ENCODE peak calls at places on chromosomes 12 and 14, in ten cellular contexts. One of them, this sample, is unnamed.

GRCh38 chr14:61567838-61568571 is 127.3 kb upstream of the HIF1A start:
- DNase-seq in endothelial cell of umbilical vein: no peak
- DNase-seq in mesothelial cell of epicardium: no peak
- DNase-seq in esophagus muscularis mucosa: no peak
- DNase-seq in fibroblast of lung: no peak
- DNase-seq in AG09319: no peak
- DNase-seq in foreskin fibroblast: no peak
- DNase-seq in GM20000: no peak
- DNase-seq in astrocyte of the cerebellum: no peak
- DNase-seq in colonic mucosa: no peak
- DNase-seq in this sample: no peak

GRCh38 chr12:54222609-54223008 is 33.8 kb upstream of the SMUG1 start:
- DNase-seq in mesothelial cell of epicardium: no peak
- DNase-seq in GM20000: no peak
- DNase-seq in esophagus muscularis mucosa: no peak
- DNase-seq in endothelial cell of umbilical vein: no peak
- DNase-seq in foreskin fibroblast: peak
- DNase-seq in colonic mucosa: no peak
- DNase-seq in AG09319: peak
- DNase-seq in fibroblast of lung: peak
- DNase-seq in astrocyte of the cerebellum: peak
- DNase-seq in this sample: no peak

GRCh38 chr14:90332271-90332584 is 487 bp upstream of the NRDE2 start:
- DNase-seq in endothelial cell of umbilical vein: no peak
- DNase-seq in colonic mucosa: no peak
- DNase-seq in astrocyte of the cerebellum: no peak
- DNase-seq in fibroblast of lung: no peak
- DNase-seq in AG09319: no peak
- DNase-seq in GM20000: no peak
- DNase-seq in mesothelial cell of epicardium: no peak
- DNase-seq in foreskin fibroblast: no peak
- DNase-seq in esophagus muscularis mucosa: no peak
- DNase-seq in this sample: no peak

GRCh38 chr12:65824314-65824563 is at the start of gene HMGA2:
- DNase-seq in endothelial cell of umbilical vein: peak
- DNase-seq in colonic mucosa: peak
- DNase-seq in GM20000: no peak
- DNase-seq in AG09319: peak
- DNase-seq in fibroblast of lung: no peak
- DNase-seq in mesothelial cell of epicardium: peak
- DNase-seq in esophagus muscularis mucosa: no peak
- DNase-seq in foreskin fibroblast: peak
- DNase-seq in astrocyte of the cerebellum: no peak
- DNase-seq in this sample: no peak

GRCh38 chr12:90515199-90516175 is 439.5 kb downstream of the CCER1 start:
- DNase-seq in esophagus muscularis mucosa: no peak
- DNase-seq in endothelial cell of umbilical vein: peak
- DNase-seq in mesothelial cell of epicardium: no peak
- DNase-seq in AG09319: no peak
- DNase-seq in colonic mucosa: no peak
- DNase-seq in astrocyte of the cerebellum: no peak
- DNase-seq in foreskin fibroblast: peak
- DNase-seq in fibroblast of lung: peak
- DNase-seq in GM20000: peak
- DNase-seq in this sample: no peak

GRCh38 chr12:58819345-58819744 is 101.0 kb downstream of the LRIG3 start:
- DNase-seq in endothelial cell of umbilical vein: no peak
- DNase-seq in esophagus muscularis mucosa: no peak
- DNase-seq in GM20000: no peak
- DNase-seq in astrocyte of the cerebellum: no peak
- DNase-seq in fibroblast of lung: no peak
- DNase-seq in AG09319: no peak
- DNase-seq in colonic mucosa: no peak
- DNase-seq in mesothelial cell of epicardium: no peak
- DNase-seq in foreskin fibroblast: no peak
- DNase-seq in this sample: no peak

GRCh38 chr12:116361404-116362223 is 84.1 kb upstream of the MED13L start:
- DNase-seq in colonic mucosa: no peak
- DNase-seq in GM20000: peak
- DNase-seq in astrocyte of the cerebellum: no peak
- DNase-seq in esophagus muscularis mucosa: no peak
- DNase-seq in AG09319: no peak
- DNase-seq in endothelial cell of umbilical vein: no peak
- DNase-seq in foreskin fibroblast: no peak
- DNase-seq in mesothelial cell of epicardium: no peak
- DNase-seq in fibroblast of lung: no peak
- DNase-seq in this sample: no peak

GRCh38 chr14:39050389-39050788 is 52.6 kb downstream of the SEC23A start:
- DNase-seq in astrocyte of the cerebellum: peak
- DNase-seq in colonic mucosa: no peak
- DNase-seq in fibroblast of lung: peak
- DNase-seq in GM20000: peak
- DNase-seq in foreskin fibroblast: peak
- DNase-seq in AG09319: peak
- DNase-seq in endothelial cell of umbilical vein: peak
- DNase-seq in esophagus muscularis mucosa: no peak
- DNase-seq in mesothelial cell of epicardium: no peak
- DNase-seq in this sample: no peak

GRCh38 chr12:3034067-3034750 is 43.0 kb upstream of the TSPAN9 start:
- DNase-seq in endothelial cell of umbilical vein: peak
- DNase-seq in foreskin fibroblast: peak
- DNase-seq in GM20000: peak
- DNase-seq in AG09319: peak
- DNase-seq in astrocyte of the cerebellum: peak
- DNase-seq in esophagus muscularis mucosa: no peak
- DNase-seq in fibroblast of lung: peak
- DNase-seq in colonic mucosa: peak
- DNase-seq in mesothelial cell of epicardium: peak
- DNase-seq in this sample: no peak

GRCh38 chr12:114982760-114983159 is 298.8 kb upstream of the TBX3 start:
- DNase-seq in foreskin fibroblast: no peak
- DNase-seq in AG09319: no peak
- DNase-seq in astrocyte of the cerebellum: no peak
- DNase-seq in endothelial cell of umbilical vein: no peak
- DNase-seq in colonic mucosa: no peak
- DNase-seq in GM20000: no peak
- DNase-seq in fibroblast of lung: no peak
- DNase-seq in esophagus muscularis mucosa: no peak
- DNase-seq in mesothelial cell of epicardium: no peak
- DNase-seq in this sample: no peak

GRCh38 chr12:100955139-100955538 is 160.6 kb downstream of the ANO4 start:
- DNase-seq in GM20000: no peak
- DNase-seq in foreskin fibroblast: peak
- DNase-seq in astrocyte of the cerebellum: peak
- DNase-seq in endothelial cell of umbilical vein: peak
- DNase-seq in fibroblast of lung: peak
- DNase-seq in AG09319: no peak
- DNase-seq in colonic mucosa: no peak
- DNase-seq in esophagus muscularis mucosa: no peak
- DNase-seq in mesothelial cell of epicardium: no peak
- DNase-seq in this sample: no peak

GRCh38 chr12:133058203-133059125 is 21.2 kb downstream of the ZNF84 start:
- DNase-seq in endothelial cell of umbilical vein: peak
- DNase-seq in mesothelial cell of epicardium: no peak
- DNase-seq in colonic mucosa: no peak
- DNase-seq in fibroblast of lung: no peak
- DNase-seq in foreskin fibroblast: no peak
- DNase-seq in AG09319: no peak
- DNase-seq in astrocyte of the cerebellum: no peak
- DNase-seq in esophagus muscularis mucosa: no peak
- DNase-seq in GM20000: no peak
- DNase-seq in this sample: no peak

GRCh38 chr14:66011855-66012254 is 474.3 kb upstream of the CCDC196 start:
- DNase-seq in astrocyte of the cerebellum: no peak
- DNase-seq in endothelial cell of umbilical vein: no peak
- DNase-seq in colonic mucosa: no peak
- DNase-seq in mesothelial cell of epicardium: no peak
- DNase-seq in GM20000: no peak
- DNase-seq in AG09319: no peak
- DNase-seq in fibroblast of lung: no peak
- DNase-seq in esophagus muscularis mucosa: no peak
- DNase-seq in foreskin fibroblast: no peak
- DNase-seq in this sample: no peak
- TF ChIP-seq CTCF in astrocyte of the cerebellum: no peak
- TF ChIP-seq CTCF in endothelial cell of umbilical vein: no peak
- TF ChIP-seq CTCF in colonic mucosa: no peak
- TF ChIP-seq CTCF in mesothelial cell of epicardium: no peak
- TF ChIP-seq CTCF in GM20000: no peak
- TF ChIP-seq CTCF in AG09319: no peak
- TF ChIP-seq CTCF in fibroblast of lung: no peak
- TF ChIP-seq CTCF in esophagus muscularis mucosa: no peak
- TF ChIP-seq CTCF in foreskin fibroblast: no peak
- TF ChIP-seq CTCF in this sample: no peak

GRCh38 chr12:127146991-127147718 is 1119.8 kb upstream of the TMEM132C start:
- DNase-seq in GM20000: no peak
- DNase-seq in endothelial cell of umbilical vein: no peak
- DNase-seq in esophagus muscularis mucosa: peak
- DNase-seq in colonic mucosa: no peak
- DNase-seq in mesothelial cell of epicardium: no peak
- DNase-seq in fibroblast of lung: no peak
- DNase-seq in astrocyte of the cerebellum: no peak
- DNase-seq in AG09319: no peak
- DNase-seq in foreskin fibroblast: no peak
- DNase-seq in this sample: no peak

GRCh38 chr12:127145543-127145928 is 1121.4 kb upstream of the TMEM132C start:
- DNase-seq in GM20000: no peak
- DNase-seq in fibroblast of lung: no peak
- DNase-seq in esophagus muscularis mucosa: no peak
- DNase-seq in astrocyte of the cerebellum: no peak
- DNase-seq in colonic mucosa: no peak
- DNase-seq in mesothelial cell of epicardium: no peak
- DNase-seq in AG09319: no peak
- DNase-seq in foreskin fibroblast: no peak
- DNase-seq in endothelial cell of umbilical vein: no peak
- DNase-seq in this sample: no peak

GRCh38 chr12:127144770-127145169 is 1122.2 kb upstream of the TMEM132C start:
- DNase-seq in astrocyte of the cerebellum: no peak
- DNase-seq in mesothelial cell of epicardium: no peak
- DNase-seq in colonic mucosa: no peak
- DNase-seq in foreskin fibroblast: no peak
- DNase-seq in esophagus muscularis mucosa: peak
- DNase-seq in fibroblast of lung: no peak
- DNase-seq in AG09319: no peak
- DNase-seq in endothelial cell of umbilical vein: no peak
- DNase-seq in GM20000: no peak
- DNase-seq in this sample: no peak

GRCh38 chr12:127147724-127148123 is 1119.2 kb upstream of the TMEM132C start:
- DNase-seq in fibroblast of lung: no peak
- DNase-seq in colonic mucosa: no peak
- DNase-seq in mesothelial cell of epicardium: no peak
- DNase-seq in GM20000: no peak
- DNase-seq in foreskin fibroblast: no peak
- DNase-seq in endothelial cell of umbilical vein: no peak
- DNase-seq in esophagus muscularis mucosa: peak
- DNase-seq in AG09319: no peak
- DNase-seq in astrocyte of the cerebellum: no peak
- DNase-seq in this sample: no peak

DNA sequence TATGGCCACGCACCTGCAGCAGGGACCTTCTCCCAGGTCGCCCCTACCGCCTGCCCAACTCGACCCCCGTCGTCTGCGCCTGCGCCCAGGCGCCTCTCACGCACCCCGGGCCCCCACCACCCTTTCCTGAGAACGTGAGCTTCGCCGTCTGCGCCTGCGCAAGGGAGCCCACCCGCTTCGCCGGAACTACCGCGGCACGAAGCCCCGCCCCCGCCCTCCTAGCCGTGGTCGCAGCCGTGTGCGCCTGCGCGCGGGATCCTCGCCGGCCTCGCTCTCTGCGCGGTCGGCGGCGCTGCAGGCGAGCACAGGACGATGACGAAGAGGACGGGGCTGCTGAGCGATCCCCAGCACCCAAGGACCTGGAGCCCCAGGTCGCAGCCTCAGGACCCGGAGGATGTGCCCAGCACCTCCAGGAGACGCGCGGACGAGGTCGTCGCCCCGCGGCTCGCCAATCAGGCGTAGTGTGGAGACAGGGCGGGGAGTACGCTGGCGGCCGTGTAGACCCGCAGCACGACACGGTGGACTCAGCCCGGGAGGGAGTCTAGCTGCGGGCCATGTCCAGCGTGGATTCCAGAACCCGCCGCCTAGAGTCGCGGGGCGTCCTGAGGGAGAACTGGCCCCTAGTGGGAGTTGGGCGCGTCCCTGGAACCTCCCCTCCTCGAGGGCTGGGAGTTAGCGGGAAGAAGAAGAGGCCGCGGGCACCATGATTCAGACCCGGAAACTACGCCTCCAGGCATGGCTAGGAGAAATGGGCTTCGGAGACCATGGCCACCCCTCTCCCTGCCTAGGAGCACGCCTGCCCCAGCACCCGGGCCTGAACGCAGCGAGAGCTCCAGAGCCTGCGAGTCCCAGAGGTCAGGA is 1120.8 kb upstream of the TMEM132C start:
- DNase-seq in mesothelial cell of epicardium: no peak
- DNase-seq in endothelial cell of umbilical vein: no peak
- DNase-seq in AG09319: peak
- DNase-seq in GM20000: no peak
- DNase-seq in esophagus muscularis mucosa: peak
- DNase-seq in colonic mucosa: peak
- DNase-seq in foreskin fibroblast: peak
- DNase-seq in fibroblast of lung: peak
- DNase-seq in astrocyte of the cerebellum: no peak
- DNase-seq in this sample: no peak
- TF ChIP-seq CTCF in mesothelial cell of epicardium: no peak
- TF ChIP-seq CTCF in endothelial cell of umbilical vein: no peak
- TF ChIP-seq CTCF in AG09319: peak
- TF ChIP-seq CTCF in GM20000: no peak
- TF ChIP-seq CTCF in esophagus muscularis mucosa: no peak
- TF ChIP-seq CTCF in colonic mucosa: no peak
- TF ChIP-seq CTCF in foreskin fibroblast: no peak
- TF ChIP-seq CTCF in fibroblast of lung: no peak
- TF ChIP-seq CTCF in astrocyte of the cerebellum: no peak
- TF ChIP-seq CTCF in this sample: no peak

GRCh38 chr14:64601571-64601970 is 51.8 kb downstream of the PPP1R36 start:
- DNase-seq in mesothelial cell of epicardium: no peak
- DNase-seq in esophagus muscularis mucosa: no peak
- DNase-seq in astrocyte of the cerebellum: no peak
- DNase-seq in fibroblast of lung: no peak
- DNase-seq in foreskin fibroblast: no peak
- DNase-seq in colonic mucosa: no peak
- DNase-seq in AG09319: no peak
- DNase-seq in GM20000: no peak
- DNase-seq in endothelial cell of umbilical vein: no peak
- DNase-seq in this sample: no peak
- TF ChIP-seq CTCF in mesothelial cell of epicardium: no peak
- TF ChIP-seq CTCF in esophagus muscularis mucosa: no peak
- TF ChIP-seq CTCF in astrocyte of the cerebellum: no peak
- TF ChIP-seq CTCF in fibroblast of lung: no peak
- TF ChIP-seq CTCF in foreskin fibroblast: no peak
- TF ChIP-seq CTCF in colonic mucosa: no peak
- TF ChIP-seq CTCF in AG09319: no peak
- TF ChIP-seq CTCF in GM20000: no peak
- TF ChIP-seq CTCF in endothelial cell of umbilical vein: no peak
- TF ChIP-seq CTCF in this sample: no peak

DNA sequence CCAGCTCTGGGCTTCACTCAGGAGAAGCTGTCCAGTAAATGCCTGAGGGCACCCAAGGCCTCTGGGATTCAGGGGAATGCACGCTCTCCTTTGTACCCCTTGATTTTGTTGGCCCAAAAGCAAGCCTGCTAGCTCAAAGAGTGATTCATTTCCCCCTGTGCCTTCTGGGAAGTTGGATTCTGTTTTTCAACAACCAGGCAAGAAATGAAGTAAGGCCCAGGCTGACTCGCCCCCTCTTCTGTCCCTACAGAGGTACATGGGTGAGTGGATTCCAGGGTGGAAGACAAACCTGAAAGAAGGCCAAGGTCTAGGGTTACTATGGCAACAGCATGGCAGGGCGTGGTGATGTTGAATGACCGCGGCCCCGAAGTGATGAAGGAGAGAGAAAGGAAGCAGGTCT is 9.3 kb upstream of the SERPINA5 start:
- DNase-seq in mesothelial cell of epicardium: no peak
- DNase-seq in colonic mucosa: no peak
- DNase-seq in esophagus muscularis mucosa: no peak
- DNase-seq in astrocyte of the cerebellum: peak
- DNase-seq in endothelial cell of umbilical vein: peak
- DNase-seq in fibroblast of lung: peak
- DNase-seq in foreskin fibroblast: no peak
- DNase-seq in AG09319: no peak
- DNase-seq in GM20000: no peak
- DNase-seq in this sample: no peak
- TF ChIP-seq CTCF in mesothelial cell of epicardium: no peak
- TF ChIP-seq CTCF in colonic mucosa: no peak
- TF ChIP-seq CTCF in esophagus muscularis mucosa: no peak
- TF ChIP-seq CTCF in astrocyte of the cerebellum: no peak
- TF ChIP-seq CTCF in endothelial cell of umbilical vein: no peak
- TF ChIP-seq CTCF in fibroblast of lung: no peak
- TF ChIP-seq CTCF in foreskin fibroblast: no peak
- TF ChIP-seq CTCF in AG09319: no peak
- TF ChIP-seq CTCF in GM20000: no peak
- TF ChIP-seq CTCF in this sample: no peak